ENCODE peak calls at places on chromosomes 12 and 14, in six cellular contexts. C, R, A, X, M and G are unnamed samples.

GRCh38 chr12:61758661-61759060 is 501.5 kb upstream of the USP15 start:
- DNase-seq in C (no peak), R (no peak), A (no peak), X (peak; percentile 67), M (no peak), G (peak; percentile 31)

GRCh38 chr14:39641224-39641623 is 209.0 kb upstream of the FBXO33 start:
- DNase-seq in C (no peak), R (no peak), A (no peak), X (no peak), M (no peak), G (no peak)

GRCh38 chr14:76261371-76261811 is 109.7 kb downstream of the GPATCH2L start:
- DNase-seq in C (no peak), R (peak; percentile 44), A (no peak), X (no peak), M (no peak), G (peak; percentile 62)

GRCh38 chr12:120775862-120776552 is 50.4 kb downstream of the ACADS start:
- DNase-seq in C (no peak), R (no peak), A (no peak), X (peak; percentile 58), M (no peak), G (no peak)

GRCh38 chr12:57585156-57585555 is 5.8 kb upstream of the PIP4K2C start:
- DNase-seq in C (no peak), R (no peak), A (no peak), X (no peak), M (no peak), G (no peak)

GRCh38 chr12:95253386-95253785 is 35.8 kb downstream of the VEZT start:
- DNase-seq in C (no peak), R (no peak), A (no peak), X (no peak), M (no peak), G (no peak)

GRCh38 chr12:76457010-76457409 is 102.6 kb downstream of the OSBPL8 start:
- DNase-seq in C (no peak), R (no peak), A (no peak), X (no peak), M (no peak), G (no peak)

GRCh38 chr12:121781751-121782615 is 11.5 kb downstream of the RHOF start:
- DNase-seq in C (peak; percentile 38), R (peak; percentile 72), A (no peak), X (peak; percentile 61), M (no peak), G (no peak)

GRCh38 chr12:56629459-56630179 is 507 bp downstream of the BAZ2A start:
- DNase-seq in C (no peak), R (no peak), A (no peak), X (peak; percentile 27), M (no peak), G (peak; percentile 35)

GRCh38 chr14:77265187-77265515 is 5.9 kb downstream of the NGB start:
- DNase-seq in C (no peak), R (no peak), A (no peak), X (no peak), M (no peak), G (no peak)

GRCh38 chr12:2483713-2484112 is 311.1 kb upstream of the FKBP4 start:
- DNase-seq in C (no peak), R (no peak), A (no peak), X (no peak), M (no peak), G (no peak)

GRCh38 chr12:4579305-4580097 is 17.5 kb downstream of the DYRK4 start:
- DNase-seq in C (no peak), R (peak; percentile 13), A (peak; percentile 38), X (peak; percentile 6), M (no peak), G (peak; percentile 46)

GRCh38 chr12:6961695-6962284 is 8.7 kb downstream of the PHB2 start:
- DNase-seq in C (peak; percentile 92), R (peak; percentile 77), A (peak; percentile 72), X (peak; percentile 91), M (no peak), G (peak; percentile 97)

DNA sequence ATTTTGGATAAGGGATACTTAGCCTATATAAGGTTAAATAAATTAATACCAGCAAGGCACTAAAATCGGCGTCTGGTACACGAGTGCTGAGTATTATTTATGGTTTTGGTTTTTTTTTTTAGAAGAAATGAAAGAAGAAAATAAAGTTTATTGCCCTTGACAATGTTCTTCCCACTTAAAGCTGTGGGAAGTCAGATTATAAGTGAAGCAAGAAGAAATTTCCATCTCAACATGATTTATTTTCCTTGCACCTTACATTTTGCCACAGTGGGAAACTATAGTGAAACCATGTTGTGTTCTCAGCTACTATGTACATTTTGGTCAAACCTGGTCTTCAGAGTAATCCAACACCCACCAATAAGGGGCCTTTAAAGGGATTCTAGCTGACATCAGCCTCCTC is 118.3 kb downstream of the PPM1H start:
- DNase-seq in C (no peak), R (no peak), A (no peak), X (no peak), M (no peak), G (no peak)
- H2BK15ac ChIP-seq in C (no peak overlapping the region), R (no peak overlapping the region), A (no peak overlapping the region), X (no peak overlapping the region), M (no peak overlapping the region), G (no peak overlapping the region)

GRCh38 chr12:108691995-108692808 is 39.1 kb downstream of the CORO1C start:
- DNase-seq in C (no peak), R (peak; percentile 34), A (no peak), X (peak; percentile 81), M (no peak), G (peak; percentile 50)

GRCh38 chr12:108690191-108690518 is 41.2 kb downstream of the CORO1C start:
- DNase-seq in C (no peak), R (no peak), A (no peak), X (no peak), M (no peak), G (no peak)

GRCh38 chr12:108691154-108691994 is 39.9 kb downstream of the CORO1C start:
- DNase-seq in C (peak; percentile 97), R (peak; percentile 99), A (peak; percentile 76), X (peak; percentile 100), M (peak; percentile 82), G (peak; percentile 99)

GRCh38 chr12:108689314-108690190 is 41.8 kb downstream of the CORO1C start:
- DNase-seq in C (no peak), R (peak; percentile 55), A (no peak), X (peak; percentile 75), M (no peak), G (peak; percentile 43)

DNA sequence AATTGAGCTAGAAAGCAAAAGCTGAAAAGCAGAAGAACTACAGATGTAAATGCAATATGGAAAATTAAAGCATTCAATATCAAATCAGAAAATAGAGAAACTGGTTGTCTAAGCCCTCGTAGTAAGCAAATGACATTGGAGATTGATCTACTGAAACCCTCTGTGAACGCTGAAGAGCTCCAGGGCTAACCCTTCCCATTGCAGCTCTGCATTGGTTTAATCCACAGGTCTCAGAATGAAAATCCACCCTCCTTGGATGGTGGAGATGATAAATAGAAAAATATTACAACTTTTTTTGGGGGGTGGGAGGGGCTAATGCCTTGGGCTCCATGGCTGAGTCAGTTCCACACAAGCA is 40.5 kb downstream of the CORO1C start:
- DNase-seq in C (no peak), R (no peak), A (no peak), X (no peak), M (no peak), G (no peak)
- H3K4me2 ChIP-seq in C (no peak overlapping the region), R (peak overlapping the region; percentile 80), A (no peak overlapping the region), X (peak overlapping the region; percentile 32), M (no peak overlapping the region), G (no peak overlapping the region)

GRCh38 chr14:90159147-90159546 is 97.2 kb upstream of the PSMC1 start:
- DNase-seq in C (no peak), R (no peak), A (no peak), X (no peak), M (no peak), G (peak; percentile 92)

GRCh38 chr14:90159688-90160087 is 96.7 kb upstream of the PSMC1 start:
- DNase-seq in C (no peak), R (no peak), A (no peak), X (no peak), M (no peak), G (no peak)

DNA sequence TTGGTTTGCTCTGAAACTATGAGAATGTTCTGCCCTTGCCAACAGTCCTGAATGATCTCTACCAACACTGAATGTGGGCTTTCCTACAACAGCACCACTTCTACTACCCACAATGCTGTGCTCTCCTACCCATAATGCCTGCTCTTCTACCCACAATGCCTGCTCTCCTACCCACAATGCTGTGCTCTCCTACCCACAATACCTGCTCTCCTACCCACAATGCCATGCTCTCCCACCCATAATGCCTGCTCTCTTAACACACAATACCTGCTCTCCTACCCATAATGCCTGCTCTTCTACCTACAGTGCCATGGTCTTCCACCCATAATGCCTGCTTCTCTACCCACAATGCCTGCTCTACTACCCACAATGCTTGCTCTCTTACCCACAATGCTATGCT is 92.3 kb downstream of the KCNK13 start:
- DNase-seq in C (no peak), R (no peak), A (no peak), X (no peak), M (no peak), G (no peak)
- H3K23ac ChIP-seq in C (no peak overlapping the region), R (no peak overlapping the region), A (no peak overlapping the region), X (no peak overlapping the region), M (no peak overlapping the region), G (no peak overlapping the region)

GRCh38 chr12:82522285-82522684 is 164.0 kb downstream of the METTL25 start:
- DNase-seq in C (no peak), R (no peak), A (no peak), X (no peak), M (no peak), G (no peak)
- H2BK15ac ChIP-seq in C (no peak overlapping the region), R (no peak overlapping the region), A (no peak overlapping the region), X (no peak overlapping the region), M (no peak overlapping the region), G (no peak overlapping the region)

DNA sequence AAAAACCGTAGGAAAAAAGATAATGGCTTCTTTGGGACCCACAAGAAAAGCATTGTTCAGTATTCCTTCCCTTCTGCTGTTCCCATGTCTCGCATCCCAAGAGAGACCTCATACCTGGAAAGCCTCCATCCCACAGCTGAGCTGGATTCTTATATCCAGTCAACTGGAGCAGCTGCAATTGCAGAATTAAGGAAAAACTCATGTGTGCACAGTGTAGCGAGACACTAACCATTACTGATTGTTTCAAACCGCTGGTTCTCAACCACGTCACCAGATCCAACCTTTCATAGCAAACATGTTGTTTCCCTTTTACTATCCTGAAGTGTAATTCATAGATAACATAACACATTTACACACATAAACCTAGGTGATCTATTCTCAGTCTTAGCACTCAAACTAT is 5.5 kb upstream of the RNASE10 start:
- DNase-seq in C (no peak), R (no peak), A (no peak), X (no peak), M (no peak), G (no peak)
- H3K4me2 ChIP-seq in C (no peak overlapping the region), R (no peak overlapping the region), A (no peak overlapping the region), X (no peak overlapping the region), M (no peak overlapping the region), G (no peak overlapping the region)

GRCh38 chr14:91220581-91221000 is 23.9 kb downstream of the GPR68 start:
- DNase-seq in C (no peak), R (no peak), A (no peak), X (no peak), M (no peak), G (no peak)
- H3K23ac ChIP-seq in C (no peak overlapping the region), R (no peak overlapping the region), A (no peak overlapping the region), X (no peak overlapping the region), M (no peak overlapping the region), G (no peak overlapping the region)